ENCODE peak calls at places on chromosomes 7 and 10, in seven cellular contexts. One of them, this sample, is unnamed.

GRCh38 chr7:39504963-39505362 is 61.2 kb upstream of the YAE1 start:
- DNase-seq in GM19239: no peak
- DNase-seq in EL: peak; percentile 84
- DNase-seq in coronary artery: no peak
- DNase-seq in non-pigmented ciliary epithelial cell: no peak
- DNase-seq in DMS53: peak; percentile 57
- DNase-seq in natural killer cell: no peak
- DNase-seq in this sample: no peak

GRCh38 chr7:63899691-63900393 is 98.8 kb upstream of the ZNF722 start:
- DNase-seq in natural killer cell: peak; percentile 84
- DNase-seq in EL: no peak
- DNase-seq in GM19239: no peak
- DNase-seq in DMS53: peak; percentile 46
- DNase-seq in non-pigmented ciliary epithelial cell: no peak
- DNase-seq in coronary artery: no peak
- DNase-seq in this sample: peak; percentile 74

GRCh38 chr10:68153473-68154210 is 44.4 kb downstream of the MYPN start:
- DNase-seq in non-pigmented ciliary epithelial cell: peak; percentile 85
- DNase-seq in EL: peak; percentile 99
- DNase-seq in DMS53: peak; percentile 88
- DNase-seq in natural killer cell: no peak
- DNase-seq in coronary artery: peak; percentile 72
- DNase-seq in GM19239: no peak
- DNase-seq in this sample: no peak

GRCh38 chr7:11623093-11623678 is 208.8 kb downstream of the THSD7A start:
- DNase-seq in non-pigmented ciliary epithelial cell: no peak
- DNase-seq in EL: no peak
- DNase-seq in DMS53: peak; percentile 33
- DNase-seq in natural killer cell: no peak
- DNase-seq in GM19239: no peak
- DNase-seq in coronary artery: no peak
- DNase-seq in this sample: no peak

GRCh38 chr7:531777-532176 is 12.1 kb upstream of the PDGFA start:
- DNase-seq in coronary artery: no peak
- DNase-seq in GM19239: no peak
- DNase-seq in natural killer cell: no peak
- DNase-seq in non-pigmented ciliary epithelial cell: no peak
- DNase-seq in EL: no peak
- DNase-seq in DMS53: no peak
- DNase-seq in this sample: no peak

GRCh38 chr7:129607471-129608120 is 3.9 kb upstream of the NRF1 start:
- DNase-seq in coronary artery: no peak
- DNase-seq in EL: peak; percentile 37
- DNase-seq in natural killer cell: peak; percentile 34
- DNase-seq in DMS53: peak; percentile 70
- DNase-seq in non-pigmented ciliary epithelial cell: no peak
- DNase-seq in GM19239: no peak
- DNase-seq in this sample: no peak

GRCh38 chr7:55031075-55031474 is 12.3 kb downstream of the EGFR start:
- DNase-seq in non-pigmented ciliary epithelial cell: no peak
- DNase-seq in EL: no peak
- DNase-seq in GM19239: no peak
- DNase-seq in coronary artery: no peak
- DNase-seq in DMS53: no peak
- DNase-seq in natural killer cell: no peak
- DNase-seq in this sample: no peak

GRCh38 chr10:69686866-69687265 is 56.8 kb downstream of the FAM241B start:
- DNase-seq in GM19239: no peak
- DNase-seq in coronary artery: no peak
- DNase-seq in non-pigmented ciliary epithelial cell: no peak
- DNase-seq in DMS53: no peak
- DNase-seq in EL: no peak
- DNase-seq in natural killer cell: no peak
- DNase-seq in this sample: no peak

GRCh38 chr7:15648461-15648961 is 38.0 kb downstream of the MEOX2 start:
- DNase-seq in natural killer cell: no peak
- DNase-seq in EL: no peak
- DNase-seq in coronary artery: no peak
- DNase-seq in non-pigmented ciliary epithelial cell: no peak
- DNase-seq in DMS53: no peak
- DNase-seq in GM19239: no peak
- DNase-seq in this sample: no peak

GRCh38 chr10:16945566-16945965 is 128.3 kb upstream of the RSU1 start:
- DNase-seq in natural killer cell: no peak
- DNase-seq in GM19239: no peak
- DNase-seq in non-pigmented ciliary epithelial cell: no peak
- DNase-seq in coronary artery: no peak
- DNase-seq in EL: peak; percentile 59
- DNase-seq in DMS53: no peak
- DNase-seq in this sample: no peak

GRCh38 chr7:119905495-119905894 is 367.5 kb upstream of the KCND2 start:
- DNase-seq in GM19239: no peak
- DNase-seq in natural killer cell: no peak
- DNase-seq in coronary artery: no peak
- DNase-seq in EL: no peak
- DNase-seq in DMS53: no peak
- DNase-seq in non-pigmented ciliary epithelial cell: no peak
- DNase-seq in this sample: no peak

GRCh38 chr7:121544726-121545125 is 148.6 kb upstream of the FAM3C start:
- DNase-seq in coronary artery: no peak
- DNase-seq in DMS53: peak; percentile 69
- DNase-seq in GM19239: no peak
- DNase-seq in non-pigmented ciliary epithelial cell: peak; percentile 90
- DNase-seq in EL: peak; percentile 91
- DNase-seq in natural killer cell: no peak
- DNase-seq in this sample: no peak

GRCh38 chr10:9634466-9634865 is 1383.2 kb upstream of the CELF2 start:
- DNase-seq in non-pigmented ciliary epithelial cell: peak; percentile 45
- DNase-seq in DMS53: no peak
- DNase-seq in natural killer cell: no peak
- DNase-seq in GM19239: no peak
- DNase-seq in coronary artery: no peak
- DNase-seq in EL: peak; percentile 36
- DNase-seq in this sample: no peak

GRCh38 chr10:125063256-125063945 is 97.0 kb downstream of the CTBP2 start:
- DNase-seq in DMS53: no peak
- DNase-seq in EL: no peak
- DNase-seq in non-pigmented ciliary epithelial cell: no peak
- DNase-seq in GM19239: no peak
- DNase-seq in natural killer cell: no peak
- DNase-seq in coronary artery: no peak
- DNase-seq in this sample: no peak

GRCh38 chr7:78734626-78735025 is 718.8 kb downstream of the MAGI2 start:
- DNase-seq in EL: no peak
- DNase-seq in DMS53: no peak
- DNase-seq in natural killer cell: no peak
- DNase-seq in coronary artery: no peak
- DNase-seq in non-pigmented ciliary epithelial cell: no peak
- DNase-seq in GM19239: no peak
- DNase-seq in this sample: no peak

GRCh38 chr7:8147004-8147403 is 115.0 kb downstream of the ICA1 start:
- DNase-seq in coronary artery: no peak
- DNase-seq in EL: no peak
- DNase-seq in non-pigmented ciliary epithelial cell: no peak
- DNase-seq in GM19239: no peak
- DNase-seq in natural killer cell: no peak
- DNase-seq in DMS53: no peak
- DNase-seq in this sample: no peak

GRCh38 chr10:123027861-123028260 is 19.1 kb downstream of the ACADSB start:
- DNase-seq in GM19239: no peak
- DNase-seq in coronary artery: no peak
- DNase-seq in non-pigmented ciliary epithelial cell: no peak
- DNase-seq in natural killer cell: no peak
- DNase-seq in EL: no peak
- DNase-seq in DMS53: no peak
- DNase-seq in this sample: no peak

GRCh38 chr10:125080984-125081383 is 79.4 kb downstream of the CTBP2 start:
- DNase-seq in natural killer cell: no peak
- DNase-seq in EL: no peak
- DNase-seq in DMS53: no peak
- DNase-seq in coronary artery: no peak
- DNase-seq in GM19239: no peak
- DNase-seq in non-pigmented ciliary epithelial cell: no peak
- DNase-seq in this sample: no peak

This sample was measured in memory B cell.